ENCODE peak calls at places on chromosomes 5 and 9, in four cellular contexts. P is NCI-H1694 treated with DMSO at 0.1 percent for 48 hours, B is left colon, I is AG08396. R is an unnamed sample.

GRCh38 chr5:38259062-38259857 is 901 bp downstream of the EGFLAM start:
- DNase-seq in B (no peak), P (no peak), I (no peak), R (peak)

GRCh38 chr9:137296214-137297059 is 5.6 kb downstream of the NRARP start:
- DNase-seq in I (no peak), P (no peak), B (peak), R (no peak)

GRCh38 chr5:143014017-143014651 is 244.0 kb downstream of the ARHGAP26 start:
- DNase-seq in P (peak), B (peak), I (no peak), R (no peak)

GRCh38 chr9:135283621-135284020 is 196.0 kb upstream of the PPP1R26 start:
- DNase-seq in P (no peak), B (no peak), I (no peak), R (no peak)

GRCh38 chr9:122058051-122058450 is 35.1 kb downstream of the TTLL11 start:
- DNase-seq in I (no peak), B (no peak), P (no peak), R (no peak)

GRCh38 chr5:171630670-171631065 is 154.9 kb upstream of the SMIM23 start:
- DNase-seq in I (no peak), B (no peak), P (no peak), R (no peak)

GRCh38 chr5:77985247-77985646 is 209.1 kb upstream of the TBCA start:
- DNase-seq in B (no peak), I (no peak), P (no peak), R (no peak)

GRCh38 chr9:96478829-96479371 is 28.9 kb downstream of the HABP4 start:
- DNase-seq in B (no peak), P (no peak), I (no peak), R (peak)